ENCODE peak calls at places on chromosomes 13 and 19, in five cellular contexts. One of them, this sample, is unnamed.

GRCh38 chr19:37981785-37982475 is 74.9 kb downstream of the SIPA1L3 start:
- DNase-seq in OCI-LY7: no peak
- DNase-seq in DMS153: no peak
- DNase-seq in A673: no peak
- DNase-seq in pancreas: no peak
- DNase-seq in this sample: no peak

GRCh38 chr13:21997726-21998125 is 326.9 kb downstream of the FGF9 start:
- DNase-seq in OCI-LY7: no peak
- DNase-seq in DMS153: peak
- DNase-seq in A673: peak
- DNase-seq in pancreas: no peak
- DNase-seq in this sample: no peak

GRCh38 chr19:1474011-1474764 is 4.8 kb downstream of the C19orf25 start:
- DNase-seq in pancreas: no peak
- DNase-seq in OCI-LY7: no peak
- DNase-seq in A673: no peak
- DNase-seq in DMS153: no peak
- DNase-seq in this sample: no peak

GRCh38 chr19:32388393-32388724 is 17.2 kb upstream of the DPY19L3 start:
- DNase-seq in A673: no peak
- DNase-seq in DMS153: no peak
- DNase-seq in OCI-LY7: no peak
- DNase-seq in pancreas: no peak
- DNase-seq in this sample: no peak

GRCh38 chr13:113267642-113268405 is 29.2 kb upstream of the LAMP1 start:
- DNase-seq in DMS153: no peak
- DNase-seq in A673: no peak
- DNase-seq in OCI-LY7: no peak
- DNase-seq in pancreas: no peak
- DNase-seq in this sample: no peak

GRCh38 chr19:8396185-8396562 is 6.0 kb downstream of the RAB11B start:
- DNase-seq in OCI-LY7: no peak
- DNase-seq in DMS153: no peak
- DNase-seq in A673: no peak
- DNase-seq in pancreas: no peak
- DNase-seq in this sample: peak

GRCh38 chr13:94412870-94413269 is 66.6 kb downstream of the DCT start:
- DNase-seq in pancreas: no peak
- DNase-seq in A673: no peak
- DNase-seq in OCI-LY7: no peak
- DNase-seq in DMS153: no peak
- DNase-seq in this sample: no peak

GRCh38 chr13:51435002-51435578 is 17.7 kb downstream of the INTS6 start:
- DNase-seq in pancreas: no peak
- DNase-seq in OCI-LY7: peak
- DNase-seq in A673: peak
- DNase-seq in DMS153: no peak
- DNase-seq in this sample: no peak

GRCh38 chr19:14502334-14503092 is 6.6 kb upstream of the GIPC1 start:
- DNase-seq in A673: no peak
- DNase-seq in DMS153: no peak
- DNase-seq in pancreas: no peak
- DNase-seq in OCI-LY7: no peak
- DNase-seq in this sample: no peak

GRCh38 chr19:53182202-53182601 is 11.0 kb downstream of the ZNF665 start:
- DNase-seq in pancreas: no peak
- DNase-seq in OCI-LY7: no peak
- DNase-seq in A673: no peak
- DNase-seq in DMS153: no peak
- DNase-seq in this sample: no peak

GRCh38 chr13:46736568-46736967 is 60.4 kb downstream of the ESD start:
- DNase-seq in DMS153: no peak
- DNase-seq in pancreas: no peak
- DNase-seq in OCI-LY7: no peak
- DNase-seq in A673: no peak
- DNase-seq in this sample: no peak

GRCh38 chr13:57633950-57634828 is 2.6 kb downstream of the PCDH17 start:
- DNase-seq in DMS153: no peak
- DNase-seq in A673: no peak
- DNase-seq in pancreas: no peak
- DNase-seq in OCI-LY7: no peak
- DNase-seq in this sample: no peak

GRCh38 chr19:10105241-10106099 is 692 bp upstream of the PPAN start:
- DNase-seq in pancreas: no peak
- DNase-seq in A673: no peak
- DNase-seq in OCI-LY7: peak
- DNase-seq in DMS153: no peak
- DNase-seq in this sample: no peak

GRCh38 chr19:10760268-10760944 is 42.5 kb downstream of the DNM2 start:
- DNase-seq in pancreas: no peak
- DNase-seq in DMS153: no peak
- DNase-seq in OCI-LY7: peak
- DNase-seq in A673: peak
- DNase-seq in this sample: no peak

This sample was measured in suprapubic skin.